ENCODE peak calls at places on chromosomes 3 and 15, in seven cellular contexts. One of them, this sample, is unnamed.
A peak's percentile ranks its signal among the peaks of the same experiment; 100 is the strongest.

GRCh38 chr15:55403531-55403930 is 4.6 kb downstream of the CCPG1 start:
- DNase-seq in stimulated activated effector memory CD8-positive, alpha-beta T cell treated with anti-CD3 and anti-CD28 coated beads, Interleukin-12 subunit alpha, Interleukin-12 subunit beta, amount 100 ng/mL, for 72 hours: no peak
- DNase-seq in activated T-cell treated with anti-CD3 and anti-CD28 coated beads for 1 hour: no peak
- DNase-seq in psoas muscle: no peak
- DNase-seq in cardiac fibroblast: peak; percentile 54
- DNase-seq in epithelial cell of prostate: no peak
- DNase-seq in astrocyte of the spinal cord: peak; percentile 67
- DNase-seq in this sample: no peak

GRCh38 chr3:55487376-55488241 is 503 bp upstream of the WNT5A start:
- DNase-seq in epithelial cell of prostate: no peak
- DNase-seq in astrocyte of the spinal cord: peak; percentile 76
- DNase-seq in activated T-cell treated with anti-CD3 and anti-CD28 coated beads for 1 hour: no peak
- DNase-seq in cardiac fibroblast: peak; percentile 63
- DNase-seq in psoas muscle: peak; percentile 74
- DNase-seq in stimulated activated effector memory CD8-positive, alpha-beta T cell treated with anti-CD3 and anti-CD28 coated beads, Interleukin-12 subunit alpha, Interleukin-12 subunit beta, amount 100 ng/mL, for 72 hours: no peak
- DNase-seq in this sample: no peak

GRCh38 chr15:75195122-75195765 is 6.4 kb upstream of the C15orf39 start:
- DNase-seq in cardiac fibroblast: peak; percentile 48
- DNase-seq in stimulated activated effector memory CD8-positive, alpha-beta T cell treated with anti-CD3 and anti-CD28 coated beads, Interleukin-12 subunit alpha, Interleukin-12 subunit beta, amount 100 ng/mL, for 72 hours: no peak
- DNase-seq in astrocyte of the spinal cord: no peak
- DNase-seq in epithelial cell of prostate: no peak
- DNase-seq in psoas muscle: no peak
- DNase-seq in activated T-cell treated with anti-CD3 and anti-CD28 coated beads for 1 hour: no peak
- DNase-seq in this sample: no peak

GRCh38 chr15:49495993-49496747 is 73.1 kb downstream of the FGF7 start:
- DNase-seq in psoas muscle: no peak
- DNase-seq in epithelial cell of prostate: no peak
- DNase-seq in stimulated activated effector memory CD8-positive, alpha-beta T cell treated with anti-CD3 and anti-CD28 coated beads, Interleukin-12 subunit alpha, Interleukin-12 subunit beta, amount 100 ng/mL, for 72 hours: no peak
- DNase-seq in astrocyte of the spinal cord: peak; percentile 39
- DNase-seq in cardiac fibroblast: peak; percentile 65
- DNase-seq in activated T-cell treated with anti-CD3 and anti-CD28 coated beads for 1 hour: no peak
- DNase-seq in this sample: no peak

GRCh38 chr3:25782938-25783660 is at the start of gene NGLY1:
- DNase-seq in astrocyte of the spinal cord: peak; percentile 83
- DNase-seq in cardiac fibroblast: peak; percentile 89
- DNase-seq in psoas muscle: peak; percentile 93
- DNase-seq in stimulated activated effector memory CD8-positive, alpha-beta T cell treated with anti-CD3 and anti-CD28 coated beads, Interleukin-12 subunit alpha, Interleukin-12 subunit beta, amount 100 ng/mL, for 72 hours: peak; percentile 78
- DNase-seq in activated T-cell treated with anti-CD3 and anti-CD28 coated beads for 1 hour: peak; percentile 76
- DNase-seq in epithelial cell of prostate: peak; percentile 20
- DNase-seq in this sample: peak; percentile 85

GRCh38 chr15:82530606-82531379 is 9.5 kb downstream of the RPS17 start:
- DNase-seq in cardiac fibroblast: peak; percentile 61
- DNase-seq in astrocyte of the spinal cord: peak; percentile 62
- DNase-seq in epithelial cell of prostate: no peak
- DNase-seq in psoas muscle: peak; percentile 78
- DNase-seq in stimulated activated effector memory CD8-positive, alpha-beta T cell treated with anti-CD3 and anti-CD28 coated beads, Interleukin-12 subunit alpha, Interleukin-12 subunit beta, amount 100 ng/mL, for 72 hours: peak; percentile 56
- DNase-seq in activated T-cell treated with anti-CD3 and anti-CD28 coated beads for 1 hour: peak; percentile 49
- DNase-seq in this sample: peak; percentile 77

GRCh38 chr15:66284276-66284675 is 9.1 kb upstream of the DIS3L start:
- DNase-seq in activated T-cell treated with anti-CD3 and anti-CD28 coated beads for 1 hour: no peak
- DNase-seq in epithelial cell of prostate: no peak
- DNase-seq in astrocyte of the spinal cord: no peak
- DNase-seq in psoas muscle: no peak
- DNase-seq in stimulated activated effector memory CD8-positive, alpha-beta T cell treated with anti-CD3 and anti-CD28 coated beads, Interleukin-12 subunit alpha, Interleukin-12 subunit beta, amount 100 ng/mL, for 72 hours: no peak
- DNase-seq in cardiac fibroblast: no peak
- DNase-seq in this sample: no peak

GRCh38 chr3:158727499-158728377 is 4.5 kb downstream of the RARRES1 start:
- DNase-seq in stimulated activated effector memory CD8-positive, alpha-beta T cell treated with anti-CD3 and anti-CD28 coated beads, Interleukin-12 subunit alpha, Interleukin-12 subunit beta, amount 100 ng/mL, for 72 hours: peak; percentile 24
- DNase-seq in cardiac fibroblast: peak; percentile 90
- DNase-seq in activated T-cell treated with anti-CD3 and anti-CD28 coated beads for 1 hour: peak; percentile 23
- DNase-seq in psoas muscle: no peak
- DNase-seq in epithelial cell of prostate: no peak
- DNase-seq in astrocyte of the spinal cord: peak; percentile 84
- DNase-seq in this sample: peak; percentile 29

GRCh38 chr3:60742606-60743145 is 508.6 kb downstream of the FHIT start:
- DNase-seq in psoas muscle: peak; percentile 60
- DNase-seq in cardiac fibroblast: peak; percentile 17
- DNase-seq in epithelial cell of prostate: no peak
- DNase-seq in astrocyte of the spinal cord: peak; percentile 78
- DNase-seq in stimulated activated effector memory CD8-positive, alpha-beta T cell treated with anti-CD3 and anti-CD28 coated beads, Interleukin-12 subunit alpha, Interleukin-12 subunit beta, amount 100 ng/mL, for 72 hours: no peak
- DNase-seq in activated T-cell treated with anti-CD3 and anti-CD28 coated beads for 1 hour: no peak
- DNase-seq in this sample: no peak

GRCh38 chr3:134211797-134212196 is 38.9 kb downstream of the RYK start:
- DNase-seq in psoas muscle: no peak
- DNase-seq in stimulated activated effector memory CD8-positive, alpha-beta T cell treated with anti-CD3 and anti-CD28 coated beads, Interleukin-12 subunit alpha, Interleukin-12 subunit beta, amount 100 ng/mL, for 72 hours: no peak
- DNase-seq in astrocyte of the spinal cord: peak; percentile 67
- DNase-seq in cardiac fibroblast: peak; percentile 77
- DNase-seq in activated T-cell treated with anti-CD3 and anti-CD28 coated beads for 1 hour: no peak
- DNase-seq in epithelial cell of prostate: no peak
- DNase-seq in this sample: no peak

This sample was measured in activated naive CD8-positive, alpha-beta T cell treated with anti-CD3 and anti-CD28 coated beads, Interleukin-2, amount 50 U/mL, for 24 hours.